ENCODE peak calls at places on chromosome 4, in ten cellular contexts. One of them, this sample, is unnamed.

GRCh38 chr4:184487503-184487902 is 13.2 kb upstream of the IRF2 start:
- DNase-seq in right lobe of liver: no peak
- DNase-seq in H7: no peak
- DNase-seq in memory B cell: no peak
- DNase-seq in NCI-H69: no peak
- DNase-seq in IMR-90: no peak
- DNase-seq in NCI-H2081: no peak
- DNase-seq in HCT116: no peak
- DNase-seq in GM13976: no peak
- DNase-seq in endodermal cell: no peak
- DNase-seq in this sample: no peak

GRCh38 chr4:118033148-118034060 is 882 bp upstream of the NDST3 start:
- DNase-seq in NCI-H69: peak; percentile 87
- DNase-seq in H7: peak; percentile 82
- DNase-seq in GM13976: peak; percentile 28
- DNase-seq in right lobe of liver: peak; percentile 75
- DNase-seq in NCI-H2081: peak; percentile 31
- DNase-seq in HCT116: peak; percentile 40
- DNase-seq in endodermal cell: peak; percentile 89
- DNase-seq in IMR-90: peak; percentile 24
- DNase-seq in memory B cell: no peak
- DNase-seq in this sample: no peak

GRCh38 chr4:673349-674091 is 556 bp downstream of the ATP5ME start:
- DNase-seq in H7: no peak
- DNase-seq in NCI-H2081: no peak
- DNase-seq in memory B cell: no peak
- DNase-seq in GM13976: no peak
- DNase-seq in IMR-90: no peak
- DNase-seq in HCT116: no peak
- DNase-seq in NCI-H69: peak; percentile 23
- DNase-seq in right lobe of liver: no peak
- DNase-seq in endodermal cell: no peak
- DNase-seq in this sample: no peak

GRCh38 chr4:187999406-187999932 is 3.9 kb downstream of the ZFP42 start:
- DNase-seq in NCI-H69: no peak
- DNase-seq in right lobe of liver: no peak
- DNase-seq in HCT116: no peak
- DNase-seq in H7: no peak
- DNase-seq in GM13976: no peak
- DNase-seq in IMR-90: peak; percentile 18
- DNase-seq in memory B cell: no peak
- DNase-seq in endodermal cell: no peak
- DNase-seq in NCI-H2081: no peak
- DNase-seq in this sample: no peak

GRCh38 chr4:97866821-97867556 is 276.3 kb downstream of the STPG2 start:
- DNase-seq in NCI-H2081: no peak
- DNase-seq in memory B cell: no peak
- DNase-seq in H7: no peak
- DNase-seq in NCI-H69: no peak
- DNase-seq in right lobe of liver: peak; percentile 48
- DNase-seq in IMR-90: no peak
- DNase-seq in endodermal cell: no peak
- DNase-seq in HCT116: no peak
- DNase-seq in GM13976: no peak
- DNase-seq in this sample: no peak

GRCh38 chr4:76430519-76431388 is 4.3 kb upstream of the SHROOM3 start:
- DNase-seq in NCI-H69: peak; percentile 61
- DNase-seq in memory B cell: no peak
- DNase-seq in H7: peak; percentile 32
- DNase-seq in right lobe of liver: no peak
- DNase-seq in endodermal cell: peak; percentile 61
- DNase-seq in HCT116: peak; percentile 50
- DNase-seq in NCI-H2081: peak; percentile 25
- DNase-seq in IMR-90: peak; percentile 60
- DNase-seq in GM13976: peak; percentile 58
- DNase-seq in this sample: peak; percentile 14

GRCh38 chr4:2441393-2442174 is 22.8 kb downstream of the CFAP99 start:
- DNase-seq in NCI-H2081: peak; percentile 75
- DNase-seq in IMR-90: peak; percentile 41
- DNase-seq in H7: peak; percentile 97
- DNase-seq in endodermal cell: peak; percentile 96
- DNase-seq in HCT116: peak; percentile 85
- DNase-seq in GM13976: peak; percentile 95
- DNase-seq in right lobe of liver: no peak
- DNase-seq in NCI-H69: peak; percentile 77
- DNase-seq in memory B cell: peak; percentile 57
- DNase-seq in this sample: no peak

GRCh38 chr4:12459126-12459525 is 1025.0 kb downstream of the RAB28 start:
- DNase-seq in right lobe of liver: no peak
- DNase-seq in GM13976: no peak
- DNase-seq in endodermal cell: no peak
- DNase-seq in H7: no peak
- DNase-seq in HCT116: no peak
- DNase-seq in memory B cell: no peak
- DNase-seq in NCI-H69: no peak
- DNase-seq in NCI-H2081: no peak
- DNase-seq in IMR-90: no peak
- DNase-seq in this sample: no peak

GRCh38 chr4:81507530-81507929 is 35.8 kb upstream of the RASGEF1B start:
- DNase-seq in right lobe of liver: no peak
- DNase-seq in H7: no peak
- DNase-seq in GM13976: no peak
- DNase-seq in NCI-H2081: no peak
- DNase-seq in IMR-90: no peak
- DNase-seq in endodermal cell: no peak
- DNase-seq in memory B cell: no peak
- DNase-seq in NCI-H69: no peak
- DNase-seq in HCT116: no peak
- DNase-seq in this sample: no peak

This sample was measured in AG04449.